ENCODE peak calls at places on chromosomes 12 and 14, in nine cellular contexts. I, H, B, Y, R, X, A, U and P are unnamed samples. For H3K36me3, the result is how much of the 10 kb centered on the place peaks cover.

GRCh38 chr12:112577473-112578334 is 159.0 kb downstream of the PTPN11 start:
- DNase-seq in Y (no peak), H (no peak), B (no peak), R (no peak), X (peak), U (no peak), A (no peak), I (no peak), P (no peak)

GRCh38 chr12:122097641-122098364 is 19.2 kb downstream of the MLXIP start:
- DNase-seq in I (peak), H (peak), A (peak), U (no peak), R (peak), X (no peak), B (no peak), Y (peak), P (no peak)

GRCh38 chr12:2233034-2233433 is 180.2 kb downstream of the CACNA1C start:
- DNase-seq in A (no peak), X (no peak), B (peak), I (no peak), U (no peak), Y (no peak), R (no peak), H (no peak), P (no peak)

GRCh38 chr12:916240-916639 is 33.3 kb downstream of the RAD52 start:
- DNase-seq in R (no peak), X (no peak), U (no peak), B (no peak), Y (no peak), H (peak), I (no peak), A (no peak), P (no peak)

GRCh38 chr12:54935235-54935951 is 49.2 kb downstream of the TESPA1 start:
- DNase-seq in H (no peak), X (no peak), Y (peak), I (no peak), B (no peak), R (no peak), U (no peak), A (no peak), P (peak)

GRCh38 chr12:9925746-9926393 is 6.3 kb downstream of the CLEC2A start:
- DNase-seq in U (no peak), Y (no peak), X (no peak), I (peak), B (no peak), A (no peak), H (no peak), R (no peak), P (peak)

GRCh38 chr14:106201376-106201775 is 675.0 kb downstream of the TMEM121 start:
- DNase-seq in R (no peak), X (no peak), I (no peak), B (no peak), Y (no peak), A (no peak), H (no peak), U (no peak), P (no peak)

GRCh38 chr12:54195736-54196347 is 7.1 kb upstream of the SMUG1 start:
- DNase-seq in A (no peak), X (no peak), H (no peak), I (no peak), R (no peak), B (peak), U (no peak), Y (no peak), P (peak)

GRCh38 chr12:117098361-117099217 is 627 bp downstream of the TESC start:
- DNase-seq in U (no peak), B (peak), R (peak), Y (no peak), X (no peak), H (peak), I (peak), A (peak), P (no peak)

GRCh38 chr12:52151859-52152783 is 39.7 kb downstream of the KRT80 start:
- DNase-seq in U (peak), B (peak), H (peak), R (peak), Y (peak), I (peak), A (peak), X (peak), P (no peak)

GRCh38 chr14:68603682-68604360 is 189.0 kb downstream of the ZFP36L1 start:
- DNase-seq in A (no peak), Y (no peak), U (no peak), H (no peak), X (no peak), B (peak), I (no peak), R (peak), P (no peak)

GRCh38 chr14:92938235-92938875 is 15.4 kb downstream of the CHGA start:
- DNase-seq in R (no peak), U (no peak), X (no peak), B (no peak), A (no peak), Y (peak), H (no peak), I (no peak), P (no peak)

GRCh38 chr14:78697341-78697740 is 527.2 kb downstream of the NRXN3 start:
- DNase-seq in Y (no peak), A (no peak), H (no peak), R (no peak), I (no peak), B (peak), U (no peak), X (no peak), P (peak)

GRCh38 chr12:75910452-75910722 is 121.2 kb downstream of the PHLDA1 start:
- DNase-seq in X (no peak), B (no peak), I (no peak), A (no peak), R (no peak), Y (no peak), U (no peak), H (no peak), P (no peak)

GRCh38 chr14:23449314-23449713 is 13.9 kb upstream of the MYH7 start:
- DNase-seq in H (peak), U (no peak), A (no peak), X (no peak), B (no peak), R (no peak), Y (no peak), I (no peak), P (no peak)

GRCh38 chr12:108629824-108630476 is 3.7 kb downstream of the SELPLG start:
- DNase-seq in A (no peak), B (peak), H (no peak), U (peak), R (peak), I (no peak), X (no peak), Y (no peak), P (peak)

GRCh38 chr14:24332094-24332983 is 2.5 kb downstream of the ADCY4 start:
- DNase-seq in I (peak), R (peak), Y (peak), U (peak), X (peak), H (peak), B (peak), A (peak), P (peak)

GRCh38 chr12:4147051-4147481 is 126.5 kb upstream of the CCND2 start:
- DNase-seq in R (no peak), B (no peak), Y (no peak), U (no peak), A (no peak), H (no peak), I (no peak), X (no peak), P (no peak)

GRCh38 chr14:94515426-94515825 is 6.2 kb upstream of the SERPINA12 start:
- DNase-seq in H (no peak), X (no peak), R (no peak), I (no peak), A (no peak), U (no peak), Y (no peak), B (no peak), P (no peak)

GRCh38 chr14:23725980-23726746 is 90.0 kb downstream of the DHRS2 start:
- DNase-seq in B (no peak), A (no peak), I (no peak), X (no peak), R (no peak), U (no peak), Y (no peak), H (no peak), P (no peak)

GRCh38 chr14:69719501-69719951 is 47.4 kb upstream of the SRSF5 start:
- DNase-seq in B (peak), A (no peak), I (no peak), U (peak), H (peak), Y (peak), R (peak), X (peak), P (peak)

GRCh38 chr12:92036771-92037453 is 108.7 kb downstream of the BTG1 start:
- DNase-seq in U (no peak), H (no peak), B (no peak), A (no peak), X (no peak), Y (no peak), R (no peak), I (no peak), P (peak)

GRCh38 chr14:70641548-70642312 is at the start of gene TTC9:
- DNase-seq in Y (no peak), H (peak), B (peak), A (peak), U (no peak), R (peak), X (no peak), I (peak), P (no peak)

GRCh38 chr14:37194698-37195097 is 3.0 kb upstream of the MIPOL1 start:
- DNase-seq in A (no peak), Y (no peak), X (no peak), B (no peak), R (no peak), I (no peak), H (no peak), U (no peak), P (no peak)

GRCh38 chr12:6605425-6606330 is 1.5 kb downstream of the CHD4 start:
- DNase-seq in B (peak), A (no peak), H (peak), X (peak), R (no peak), I (no peak), U (peak), Y (peak), P (no peak)

GRCh38 chr14:101243587-101244338 is 317.5 kb upstream of the DIO3 start:
- DNase-seq in U (no peak), H (no peak), B (peak), I (no peak), R (no peak), Y (no peak), A (no peak), X (peak), P (no peak)

GRCh38 chr14:53491256-53491905 is 338.3 kb upstream of the DDHD1 start:
- DNase-seq in X (no peak), Y (no peak), I (no peak), U (no peak), A (no peak), B (no peak), R (no peak), H (no peak), P (no peak)

GRCh38 chr12:29245246-29245645 is 96.2 kb downstream of the FAR2 start:
- DNase-seq in Y (no peak), X (no peak), A (no peak), H (no peak), U (no peak), I (no peak), R (no peak), B (peak), P (no peak)

GRCh38 chr12:71865166-71865713 is 25.7 kb downstream of the TBC1D15 start:
- DNase-seq in Y (no peak), H (no peak), B (peak), U (no peak), R (no peak), I (no peak), X (no peak), A (no peak), P (peak)

GRCh38 chr14:106327234-106327633 is 800.9 kb downstream of the TMEM121 start:
- DNase-seq in A (no peak), Y (no peak), X (no peak), H (no peak), I (no peak), U (no peak), B (no peak), R (no peak), P (no peak)

GRCh38 chr14:103204852-103205540 is 81.7 kb downstream of the TNFAIP2 start:
- DNase-seq in I (no peak), A (no peak), B (no peak), X (no peak), R (peak), Y (no peak), H (no peak), U (no peak), P (peak)

GRCh38 chr14:74669846-74670245 is 43.0 kb downstream of the AREL1 start:
- DNase-seq in B (no peak), I (no peak), U (no peak), X (no peak), A (no peak), H (no peak), R (no peak), Y (no peak), P (no peak)

GRCh38 chr12:6092784-6093722 is 31.4 kb downstream of the VWF start:
- DNase-seq in Y (no peak), H (peak), U (peak), A (peak), R (peak), B (peak), X (peak), I (no peak), P (peak)

GRCh38 chr12:5328669-5329068 is 103.2 kb upstream of the NTF3 start:
- DNase-seq in B (no peak), A (no peak), I (no peak), H (no peak), X (peak), Y (peak), U (no peak), R (no peak), P (no peak)

GRCh38 chr14:22071001-22071400 is 397.4 kb upstream of the OR4E1 start:
- DNase-seq in U (no peak), Y (no peak), X (no peak), I (no peak), A (no peak), H (no peak), B (no peak), R (no peak), P (no peak)

DNA sequence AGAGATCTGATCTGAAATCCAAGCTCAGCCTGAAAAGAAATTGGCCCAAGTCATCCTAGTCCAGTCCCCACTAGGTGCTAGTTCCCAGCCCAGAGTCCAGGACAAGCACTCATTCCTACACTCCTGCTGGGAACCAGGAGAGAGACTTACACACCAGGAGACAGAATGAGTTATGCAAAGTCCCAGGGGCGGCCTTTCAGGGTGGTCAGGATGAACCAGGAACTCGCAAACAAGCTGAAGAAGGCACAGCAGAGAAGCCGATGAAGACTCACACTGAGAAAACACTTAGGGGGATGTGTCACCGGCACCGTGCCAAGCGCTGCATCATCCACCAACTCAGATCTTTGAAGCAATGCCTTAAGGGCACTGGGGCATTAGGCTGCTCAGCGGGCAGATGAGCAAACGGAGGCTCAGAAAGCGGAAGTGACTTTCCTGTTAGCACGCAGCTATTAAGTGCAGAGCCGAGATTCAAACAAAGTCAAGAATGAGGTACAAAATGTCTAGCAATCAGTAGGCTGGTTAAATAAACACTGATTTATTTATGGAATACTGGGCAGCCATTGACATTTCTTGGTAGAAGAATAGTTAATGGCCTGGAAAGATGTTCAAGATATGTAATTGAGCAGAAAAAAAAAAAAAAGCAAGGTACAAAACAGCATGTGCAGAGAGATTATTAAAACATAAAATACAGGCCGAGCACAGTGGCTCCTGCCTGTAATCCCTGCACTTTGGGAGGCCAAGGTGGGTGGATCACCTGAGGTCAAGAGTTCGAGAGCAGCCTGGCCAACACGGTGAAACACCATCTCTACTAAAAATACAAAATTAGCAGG is 78.7 kb downstream of the LRRC74A start:
- DNase-seq in A (peak), U (peak), I (no peak), Y (peak), X (peak), H (peak), R (peak), B (peak), P (peak)
- H3K4me3 ChIP-seq in A (no peak), U (no peak), I (no peak), Y (no peak), X (peak), H (no peak), R (no peak), B (peak), P (no peak)

GRCh38 chr12:93226356-93226755 is 151.4 kb upstream of the NUDT4 start:
- DNase-seq in H (no peak), X (no peak), A (no peak), R (no peak), U (no peak), I (no peak), Y (no peak), B (no peak), P (no peak)

GRCh38 chr12:93221841-93222240 is 155.9 kb upstream of the NUDT4 start:
- DNase-seq in A (no peak), I (no peak), B (no peak), X (no peak), H (no peak), U (no peak), Y (no peak), R (no peak), P (no peak)

GRCh38 chr12:93219947-93220346 is 157.8 kb upstream of the NUDT4 start:
- DNase-seq in Y (no peak), B (no peak), X (no peak), H (no peak), I (no peak), U (no peak), A (no peak), R (no peak), P (no peak)

GRCh38 chr12:93225094-93225493 is 152.6 kb upstream of the NUDT4 start:
- DNase-seq in X (no peak), R (no peak), U (no peak), B (no peak), H (no peak), A (no peak), Y (no peak), I (no peak), P (no peak)

GRCh38 chr12:93223440-93224426 is 154.0 kb upstream of the NUDT4 start:
- DNase-seq in A (no peak), I (no peak), X (no peak), R (no peak), Y (no peak), H (peak), B (no peak), U (no peak), P (no peak)
- H3K36me3 ChIP-seq in A (under half), I (under half), X (under half), R (under half), Y (under half), H (under half), B (under half), U (under half), P (under half)

GRCh38 chr12:48441122-48441521 is 31.2 kb upstream of the ANP32D start:
- DNase-seq in R (no peak), X (no peak), H (no peak), Y (no peak), B (no peak), A (no peak), I (no peak), U (no peak), P (peak)

GRCh38 chr12:48445538-48445937 is 26.8 kb upstream of the ANP32D start:
- DNase-seq in Y (no peak), U (no peak), H (no peak), I (no peak), A (no peak), B (no peak), X (no peak), R (no peak), P (no peak)

GRCh38 chr12:48447755-48448154 is 24.6 kb upstream of the ANP32D start:
- DNase-seq in X (no peak), Y (no peak), U (no peak), H (no peak), R (no peak), B (no peak), I (no peak), A (no peak), P (no peak)

GRCh38 chr12:48446372-48446771 is 26.0 kb upstream of the ANP32D start:
- DNase-seq in U (no peak), X (no peak), I (no peak), B (no peak), R (no peak), A (no peak), H (no peak), Y (no peak), P (no peak)

GRCh38 chr12:48442191-48442828 is 30.0 kb upstream of the ANP32D start:
- DNase-seq in U (no peak), I (no peak), R (no peak), X (no peak), H (no peak), B (no peak), A (no peak), Y (no peak), P (no peak)
- TF ChIP-seq CTCF in U (no peak), I (no peak), R (no peak), X (no peak), H (no peak), B (no peak), A (no peak), Y (no peak), P (no peak)

GRCh38 chr12:50924131-50924438 is 28.3 kb upstream of the HIGD1C start:
- DNase-seq in A (no peak), H (no peak), B (no peak), R (no peak), Y (no peak), X (no peak), I (no peak), U (no peak), P (peak)

GRCh38 chr12:50926415-50926814 is 25.9 kb upstream of the HIGD1C start:
- DNase-seq in A (no peak), B (no peak), I (no peak), R (no peak), U (no peak), Y (no peak), X (no peak), H (no peak), P (no peak)

GRCh38 chr12:50925920-50926319 is 26.4 kb upstream of the HIGD1C start:
- DNase-seq in H (peak), R (no peak), U (no peak), A (no peak), B (no peak), X (no peak), Y (no peak), I (no peak), P (no peak)

GRCh38 chr12:50924439-50925341 is 27.7 kb upstream of the HIGD1C start:
- DNase-seq in Y (peak), H (peak), R (peak), I (peak), U (peak), A (peak), B (peak), X (peak), P (peak)

GRCh38 chr12:50925342-50925651 is 27.0 kb upstream of the HIGD1C start:
- DNase-seq in A (no peak), U (no peak), H (peak), B (no peak), Y (no peak), I (peak), R (no peak), X (no peak), P (no peak)
- H3K4me3 ChIP-seq in A (peak), U (peak), H (peak), B (peak), Y (peak), I (peak), R (peak), X (peak), P (peak)